ENCODE peak calls at places on chromosome 4, in seven cellular contexts. R is K562, D is HepG2, T is GM12878, K is H1, S is HCT116, N is SK-N-SH. A is an unnamed sample.

GRCh38 chr4:39931441-39931901 is 46.2 kb downstream of the PDS5A start:
- DNase-seq in R (no peak), K (no peak), N (no peak), D (no peak), S (no peak), T (no peak), A (peak; percentile 1)

GRCh38 chr4:20916106-20916505 is 215.8 kb downstream of the PACRGL start:
- DNase-seq in K (no peak), R (no peak), T (no peak), S (no peak), N (no peak), D (no peak), A (no peak)

GRCh38 chr4:103718993-103719319 is 829 bp downstream of the TACR3 start:
- DNase-seq in R (no peak), S (no peak), T (no peak), N (no peak), K (no peak), D (no peak), A (no peak)

GRCh38 chr4:27861381-27861787 is 1000.7 kb downstream of the STIM2 start:
- DNase-seq in S (peak; percentile 57), N (peak; percentile 0), R (no peak), D (peak; percentile 25), T (no peak), K (peak; percentile 25), A (peak; percentile 86)

GRCh38 chr4:188822698-188823097 is 683.5 kb downstream of the TRIML1 start:
- DNase-seq in R (no peak), D (no peak), S (peak; percentile 10), K (peak; percentile 43), N (no peak), T (no peak), A (peak; percentile 3)

GRCh38 chr4:159435561-159436023 is 332.7 kb downstream of the RAPGEF2 start:
- DNase-seq in D (peak; percentile 18), N (no peak), R (no peak), S (no peak), T (peak; percentile 12), K (no peak), A (no peak)

GRCh38 chr4:171812377-171813194 is 618 bp upstream of the GALNTL6 start:
- DNase-seq in T (no peak), N (peak; percentile 29), D (no peak), S (no peak), K (no peak), R (no peak), A (no peak)

GRCh38 chr4:184287697-184288255 is 70.1 kb upstream of the ENPP6 start:
- DNase-seq in S (no peak), K (no peak), D (peak; percentile 64), R (no peak), N (no peak), T (no peak), A (peak; percentile 98)

GRCh38 chr4:164617426-164617825 is 136.5 kb upstream of the SMIM31 start:
- DNase-seq in D (no peak), K (no peak), N (no peak), T (no peak), S (no peak), R (no peak), A (no peak)

GRCh38 chr4:142463195-142463594 is 382.9 kb downstream of the INPP4B start:
- DNase-seq in R (no peak), N (no peak), K (no peak), D (no peak), S (no peak), T (no peak), A (no peak)

GRCh38 chr4:105277702-105278101 is 131.0 kb downstream of the TET2 start:
- DNase-seq in R (no peak), K (no peak), T (no peak), D (no peak), N (no peak), S (no peak), A (no peak)

GRCh38 chr4:6225469-6225868 is 25.1 kb upstream of the JAKMIP1 start:
- DNase-seq in R (peak; percentile 35), T (no peak), S (no peak), K (no peak), N (no peak), D (no peak), A (peak; percentile 76)

GRCh38 chr4:76811604-76812412 is 86.1 kb downstream of the SOWAHB start:
- DNase-seq in K (no peak), D (no peak), N (no peak), S (no peak), R (no peak), T (no peak), A (no peak)

GRCh38 chr4:139007640-139008039 is 7.9 kb upstream of the NOCT start:
- DNase-seq in D (no peak), K (no peak), S (no peak), R (no peak), N (no peak), T (no peak), A (no peak)

GRCh38 chr4:3136454-3136853 is 62.0 kb downstream of the HTT start:
- DNase-seq in T (no peak), R (no peak), N (no peak), S (no peak), D (no peak), K (no peak), A (no peak)

GRCh38 chr4:109966891-109967481 is 54.3 kb downstream of the EGF start:
- DNase-seq in R (no peak), D (no peak), T (no peak), S (no peak), N (no peak), K (no peak), A (no peak)

GRCh38 chr4:7462509-7462971 is 27.8 kb upstream of the PSAPL1 start:
- DNase-seq in K (peak; percentile 19), S (peak; percentile 27), D (peak; percentile 46), T (no peak), R (no peak), N (peak; percentile 71), A (peak; percentile 44)

GRCh38 chr4:118757761-118758213 is 72.6 kb downstream of the METTL14 start:
- DNase-seq in D (peak; percentile 29), N (no peak), R (no peak), T (no peak), K (no peak), S (no peak), A (peak; percentile 27)

GRCh38 chr4:184845367-184846011 is 19.7 kb upstream of the ACSL1 start:
- DNase-seq in R (no peak), T (no peak), N (no peak), S (no peak), K (no peak), D (peak; percentile 40), A (no peak)

GRCh38 chr4:145557720-145558119 is 61.5 kb upstream of the MMAA start:
- DNase-seq in R (peak; percentile 68), K (peak; percentile 29), N (peak; percentile 67), T (peak; percentile 20), D (peak; percentile 58), S (peak; percentile 42), A (no peak)

GRCh38 chr4:8742546-8742945 is 129.1 kb downstream of the HMX1 start:
- DNase-seq in R (no peak), N (no peak), T (no peak), D (no peak), S (no peak), K (no peak), A (no peak)

GRCh38 chr4:100525689-100526088 is 7.9 kb upstream of the EMCN start:
- DNase-seq in D (no peak), R (no peak), N (no peak), T (no peak), K (no peak), S (no peak), A (no peak)

GRCh38 chr4:125693233-125693632 is 378.5 kb downstream of the FAT4 start:
- DNase-seq in D (no peak), T (no peak), S (no peak), R (no peak), N (no peak), K (no peak), A (no peak)

GRCh38 chr4:140069068-140069467 is 84.9 kb downstream of the MAML3 start:
- DNase-seq in D (no peak), S (no peak), R (no peak), T (no peak), K (no peak), N (no peak), A (no peak)

GRCh38 chr4:74364649-74365491 is at the start of gene EREG:
- DNase-seq in N (peak; percentile 23), R (peak; percentile 57), S (peak; percentile 74), D (no peak), K (peak; percentile 50), T (no peak), A (no peak)

GRCh38 chr4:105657117-105657765 is 51.2 kb downstream of the INTS12 start:
- DNase-seq in N (no peak), K (no peak), R (no peak), D (no peak), S (no peak), T (no peak), A (no peak)

GRCh38 chr4:95156452-95156765 is 392.4 kb downstream of the UNC5C start:
- DNase-seq in N (no peak), R (no peak), S (no peak), D (no peak), T (no peak), K (no peak), A (no peak)

DNA sequence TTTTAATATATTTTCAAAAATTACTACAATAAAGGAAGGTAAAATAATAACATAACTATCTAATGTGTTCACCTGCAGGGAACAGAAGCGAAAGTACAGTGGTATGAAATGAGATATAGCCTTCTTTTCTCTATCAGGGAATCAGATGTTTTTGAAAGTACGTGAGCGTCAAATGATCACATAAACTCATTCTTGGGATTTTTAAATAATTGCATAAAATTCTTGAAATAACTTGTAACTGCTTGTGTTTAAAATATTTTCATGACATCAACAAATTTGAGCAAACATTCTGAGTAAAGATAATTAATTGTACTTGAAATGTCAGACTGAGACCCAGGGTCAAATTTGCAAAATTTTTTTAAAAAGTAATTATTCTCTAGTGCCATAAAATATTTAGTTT is 193.5 kb upstream of the NEIL3 start:
- DNase-seq in N (no peak), R (no peak), T (no peak), D (no peak), K (no peak), S (no peak), A (no peak)
- TF ChIP-seq JUND in N (no peak), R (no peak), T (no peak), D (no peak), K (no peak), S (no peak), A (no peak)

DNA sequence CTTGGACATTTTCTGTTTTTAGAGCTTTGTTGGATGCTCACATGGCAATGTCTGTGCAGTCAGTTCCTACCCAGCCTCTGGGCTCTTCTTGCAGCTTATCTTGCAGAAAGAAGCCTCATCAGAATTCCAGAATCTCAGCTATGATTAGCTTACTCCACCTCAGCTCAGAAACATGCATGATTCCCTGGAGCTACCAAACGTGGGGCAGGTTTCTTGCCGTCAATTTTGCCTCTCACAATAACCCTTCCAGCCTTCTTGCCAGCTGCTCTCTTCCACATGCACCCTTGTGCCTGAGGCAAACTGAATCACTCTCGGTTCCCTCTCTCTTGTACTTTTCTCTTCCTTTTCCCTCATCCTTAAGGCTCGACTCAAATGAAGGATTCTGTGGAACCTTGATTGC is 141.4 kb downstream of the PTTG2 start:
- DNase-seq in S (no peak), N (no peak), T (no peak), K (no peak), D (no peak), R (no peak), A (no peak)
- TF ChIP-seq JUND in S (no peak), N (no peak), T (no peak), K (no peak), D (no peak), R (no peak), A (no peak)

GRCh38 chr4:88765729-88766128 is 68.1 kb upstream of the NAP1L5 start:
- DNase-seq in N (no peak), D (no peak), T (no peak), S (no peak), K (no peak), R (no peak), A (no peak)
- TF ChIP-seq JUND in N (peak; percentile 92), D (no peak), T (no peak), S (peak; percentile 37), K (no peak), R (no peak), A (no peak)

GRCh38 chr4:472881-473574 is 25.9 kb downstream of the ZNF721 start:
- DNase-seq in N (peak; percentile 36), K (no peak), S (no peak), T (no peak), D (no peak), R (peak; percentile 16), A (no peak)
- TF ChIP-seq JUND in N (no peak), K (no peak), S (no peak), T (no peak), D (no peak), R (no peak), A (no peak)

A was measured in T47D.